ENCODE peak calls at places on chromosomes 12 and 14, in five cellular contexts. One of them, this sample, is unnamed.
A peak's percentile ranks its signal among the peaks of the same experiment; 100 is the strongest.

GRCh38 chr14:86430807-86431206 is 900.9 kb downstream of the FLRT2 start:
- DNase-seq in mesenchymal stem cell: no peak
- DNase-seq in neuronal stem cell: no peak
- DNase-seq in H9: no peak
- DNase-seq in trophoblast cell: no peak
- DNase-seq in this sample: no peak

GRCh38 chr12:13042666-13043230 is 1.4 kb upstream of the FAM234B start:
- DNase-seq in H9: no peak
- DNase-seq in mesenchymal stem cell: no peak
- DNase-seq in neuronal stem cell: no peak
- DNase-seq in trophoblast cell: peak; percentile 18
- DNase-seq in this sample: no peak

GRCh38 chr12:3303410-3304136 is 187.4 kb upstream of the PRMT8 start:
- DNase-seq in trophoblast cell: no peak
- DNase-seq in neuronal stem cell: no peak
- DNase-seq in mesenchymal stem cell: no peak
- DNase-seq in H9: peak; percentile 86
- DNase-seq in this sample: no peak

GRCh38 chr12:39638840-39639239 is 19.2 kb upstream of the ABCD2 start:
- DNase-seq in mesenchymal stem cell: no peak
- DNase-seq in trophoblast cell: no peak
- DNase-seq in neuronal stem cell: no peak
- DNase-seq in H9: no peak
- DNase-seq in this sample: no peak

GRCh38 chr12:43345023-43345422 is 207.0 kb downstream of the ADAMTS20 start:
- DNase-seq in H9: no peak
- DNase-seq in neuronal stem cell: no peak
- DNase-seq in trophoblast cell: no peak
- DNase-seq in mesenchymal stem cell: no peak
- DNase-seq in this sample: no peak

GRCh38 chr14:54424479-54424901 is 16.7 kb downstream of the CNIH1 start:
- DNase-seq in H9: no peak
- DNase-seq in neuronal stem cell: no peak
- DNase-seq in trophoblast cell: no peak
- DNase-seq in mesenchymal stem cell: no peak
- DNase-seq in this sample: no peak

GRCh38 chr14:99471731-99472130 is 8.9 kb downstream of the SETD3 start:
- DNase-seq in mesenchymal stem cell: no peak
- DNase-seq in trophoblast cell: no peak
- DNase-seq in H9: no peak
- DNase-seq in neuronal stem cell: no peak
- DNase-seq in this sample: no peak

GRCh38 chr14:77161011-77161410 is 19.4 kb upstream of the ZDHHC22 start:
- DNase-seq in trophoblast cell: no peak
- DNase-seq in mesenchymal stem cell: no peak
- DNase-seq in neuronal stem cell: no peak
- DNase-seq in H9: no peak
- DNase-seq in this sample: no peak

GRCh38 chr12:28390716-28391452 is 200.6 kb downstream of the CCDC91 start:
- DNase-seq in mesenchymal stem cell: no peak
- DNase-seq in neuronal stem cell: no peak
- DNase-seq in trophoblast cell: no peak
- DNase-seq in H9: no peak
- DNase-seq in this sample: no peak

GRCh38 chr12:109393437-109394345 is 46.0 kb downstream of the MYO1H start:
- DNase-seq in neuronal stem cell: peak; percentile 54
- DNase-seq in H9: peak; percentile 46
- DNase-seq in mesenchymal stem cell: peak; percentile 55
- DNase-seq in trophoblast cell: peak; percentile 87
- DNase-seq in this sample: no peak

GRCh38 chr12:110229409-110229808 is 51.6 kb upstream of the ATP2A2 start:
- DNase-seq in mesenchymal stem cell: no peak
- DNase-seq in H9: no peak
- DNase-seq in neuronal stem cell: no peak
- DNase-seq in trophoblast cell: no peak
- DNase-seq in this sample: no peak

GRCh38 chr12:58803893-58804292 is 116.4 kb downstream of the LRIG3 start:
- DNase-seq in trophoblast cell: no peak
- DNase-seq in H9: no peak
- DNase-seq in mesenchymal stem cell: peak; percentile 87
- DNase-seq in neuronal stem cell: no peak
- DNase-seq in this sample: no peak

GRCh38 chr12:46214668-46215429 is 54.0 kb downstream of the SLC38A1 start:
- DNase-seq in neuronal stem cell: no peak
- DNase-seq in mesenchymal stem cell: peak; percentile 38
- DNase-seq in H9: no peak
- DNase-seq in trophoblast cell: no peak
- DNase-seq in this sample: no peak

GRCh38 chr14:75876526-75876925 is 105.3 kb downstream of the TGFB3 start:
- DNase-seq in H9: no peak
- DNase-seq in trophoblast cell: no peak
- DNase-seq in neuronal stem cell: no peak
- DNase-seq in mesenchymal stem cell: no peak
- DNase-seq in this sample: no peak

DNA sequence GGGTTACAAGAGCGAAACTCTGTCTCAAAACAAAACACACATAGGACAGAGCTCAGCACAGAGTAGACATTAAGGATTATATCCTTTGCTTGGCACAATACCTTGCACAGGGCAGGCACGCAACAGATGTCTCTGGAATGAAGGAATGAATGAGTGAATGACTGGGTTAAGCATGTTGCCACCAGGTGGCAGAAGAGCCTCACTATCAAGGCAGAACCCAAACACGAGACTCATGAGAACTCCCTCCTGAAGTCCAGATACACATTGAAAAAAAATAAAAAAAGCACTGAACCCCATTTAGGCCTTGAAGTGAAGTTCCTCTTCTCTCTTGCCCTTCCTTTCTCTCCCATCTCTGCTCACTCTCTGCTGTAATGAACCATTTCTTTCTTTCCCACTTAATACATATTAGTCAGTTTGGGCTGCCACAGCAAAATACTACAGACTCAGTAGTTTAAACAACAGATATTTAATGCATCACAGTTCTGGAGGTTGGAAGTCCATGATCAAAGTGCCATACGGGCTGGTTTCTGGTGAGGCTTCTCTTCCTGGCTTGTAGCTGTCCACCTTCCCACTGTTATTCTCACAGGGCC is 26.6 kb upstream of the LTA4H start:
- DNase-seq in trophoblast cell: peak; percentile 89
- DNase-seq in H9: peak; percentile 84
- DNase-seq in mesenchymal stem cell: peak; percentile 85
- DNase-seq in neuronal stem cell: peak; percentile 63
- DNase-seq in this sample: peak; percentile 39
- H2AFZ ChIP-seq in trophoblast cell: no peak overlapping the region
- H2AFZ ChIP-seq in H9: no peak overlapping the region
- H2AFZ ChIP-seq in mesenchymal stem cell: no peak overlapping the region
- H2AFZ ChIP-seq in neuronal stem cell: no peak overlapping the region
- H2AFZ ChIP-seq in this sample: no peak overlapping the region

GRCh38 chr14:92644166-92644565 is 104.3 kb downstream of the LGMN start:
- DNase-seq in neuronal stem cell: no peak
- DNase-seq in mesenchymal stem cell: peak; percentile 76
- DNase-seq in H9: no peak
- DNase-seq in trophoblast cell: peak; percentile 86
- DNase-seq in this sample: no peak
- H2BK12ac ChIP-seq in neuronal stem cell: no peak overlapping the region
- H2BK12ac ChIP-seq in mesenchymal stem cell: no peak overlapping the region
- H2BK12ac ChIP-seq in H9: no peak overlapping the region
- H2BK12ac ChIP-seq in trophoblast cell: no peak overlapping the region
- H2BK12ac ChIP-seq in this sample: no peak overlapping the region

DNA sequence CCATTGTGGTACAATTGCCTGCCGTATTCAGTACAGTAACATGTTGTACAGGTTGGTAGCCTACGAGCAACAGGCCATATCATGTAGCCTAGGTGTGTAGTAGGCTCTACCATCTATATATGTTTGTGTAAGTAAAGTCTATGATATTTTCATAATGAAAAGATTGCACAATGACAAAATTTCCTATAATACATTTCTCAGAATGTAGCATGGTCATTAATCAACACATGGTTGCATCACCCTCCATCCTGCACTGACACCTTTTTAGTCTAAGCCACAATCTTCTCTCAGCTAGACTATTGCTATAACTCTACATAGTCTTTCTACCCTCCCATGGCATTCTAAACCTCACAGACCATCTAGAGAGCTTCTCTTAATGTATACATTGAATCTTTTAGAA is 158.5 kb upstream of the HMGA2 start:
- DNase-seq in mesenchymal stem cell: no peak
- DNase-seq in H9: no peak
- DNase-seq in neuronal stem cell: no peak
- DNase-seq in trophoblast cell: no peak
- DNase-seq in this sample: no peak
- H2AFZ ChIP-seq in mesenchymal stem cell: no peak overlapping the region
- H2AFZ ChIP-seq in H9: no peak overlapping the region
- H2AFZ ChIP-seq in neuronal stem cell: no peak overlapping the region
- H2AFZ ChIP-seq in trophoblast cell: no peak overlapping the region
- H2AFZ ChIP-seq in this sample: no peak overlapping the region

DNA sequence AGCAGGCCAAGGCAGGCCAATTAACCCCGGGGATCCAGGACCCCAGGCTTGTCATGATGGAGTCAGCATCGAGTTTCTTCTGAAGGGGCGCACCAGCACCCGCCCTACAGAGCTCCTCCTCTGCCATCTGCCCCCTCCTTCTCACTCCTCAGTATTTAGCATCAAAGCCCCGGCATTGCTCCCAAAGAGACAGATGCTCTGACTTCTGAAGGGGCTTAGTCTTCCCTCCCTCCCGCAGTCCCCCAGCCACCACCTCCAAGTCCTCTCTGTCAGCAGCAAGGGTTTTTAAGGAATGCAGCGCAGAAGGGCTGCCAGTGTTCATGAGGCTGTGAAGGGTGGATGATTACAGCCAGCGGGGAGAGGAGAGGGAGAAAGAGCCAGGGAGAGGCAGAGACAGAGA is 285.2 kb upstream of the NOS1 start:
- DNase-seq in H9: no peak
- DNase-seq in trophoblast cell: no peak
- DNase-seq in neuronal stem cell: no peak
- DNase-seq in mesenchymal stem cell: no peak
- DNase-seq in this sample: no peak
- H2BK12ac ChIP-seq in H9: no peak overlapping the region
- H2BK12ac ChIP-seq in trophoblast cell: no peak overlapping the region
- H2BK12ac ChIP-seq in neuronal stem cell: no peak overlapping the region
- H2BK12ac ChIP-seq in mesenchymal stem cell: no peak overlapping the region
- H2BK12ac ChIP-seq in this sample: no peak overlapping the region

GRCh38 chr14:26403760-26404159 is 194.1 kb downstream of the NOVA1 start:
- DNase-seq in neuronal stem cell: no peak
- DNase-seq in trophoblast cell: no peak
- DNase-seq in H9: no peak
- DNase-seq in mesenchymal stem cell: no peak
- DNase-seq in this sample: no peak
- H2AFZ ChIP-seq in neuronal stem cell: no peak overlapping the region
- H2AFZ ChIP-seq in trophoblast cell: no peak overlapping the region
- H2AFZ ChIP-seq in H9: no peak overlapping the region
- H2AFZ ChIP-seq in mesenchymal stem cell: no peak overlapping the region
- H2AFZ ChIP-seq in this sample: no peak overlapping the region

GRCh38 chr12:84920331-84920730 is 7.7 kb upstream of the SLC6A15 start:
- DNase-seq in trophoblast cell: peak; percentile 49
- DNase-seq in neuronal stem cell: no peak
- DNase-seq in H9: no peak
- DNase-seq in mesenchymal stem cell: no peak
- DNase-seq in this sample: no peak
- H2BK12ac ChIP-seq in trophoblast cell: no peak overlapping the region
- H2BK12ac ChIP-seq in neuronal stem cell: no peak overlapping the region
- H2BK12ac ChIP-seq in H9: no peak overlapping the region
- H2BK12ac ChIP-seq in mesenchymal stem cell: no peak overlapping the region
- H2BK12ac ChIP-seq in this sample: no peak overlapping the region

GRCh38 chr12:48818831-48819590 is 715 bp downstream of the CACNB3 start:
- DNase-seq in H9: peak; percentile 67
- DNase-seq in mesenchymal stem cell: peak; percentile 17
- DNase-seq in trophoblast cell: no peak
- DNase-seq in neuronal stem cell: no peak
- DNase-seq in this sample: no peak
- H2AFZ ChIP-seq in H9: no peak overlapping the region
- H2AFZ ChIP-seq in mesenchymal stem cell: no peak overlapping the region
- H2AFZ ChIP-seq in trophoblast cell: peak overlapping the region; percentile 67
- H2AFZ ChIP-seq in neuronal stem cell: peak overlapping the region; percentile 97
- H2AFZ ChIP-seq in this sample: no peak overlapping the region

GRCh38 chr12:127008758-127009403 is 1258.1 kb upstream of the TMEM132C start:
- DNase-seq in trophoblast cell: no peak
- DNase-seq in H9: no peak
- DNase-seq in mesenchymal stem cell: no peak
- DNase-seq in neuronal stem cell: no peak
- DNase-seq in this sample: no peak

GRCh38 chr12:127012109-127012508 is 1254.9 kb upstream of the TMEM132C start:
- DNase-seq in neuronal stem cell: no peak
- DNase-seq in mesenchymal stem cell: no peak
- DNase-seq in trophoblast cell: no peak
- DNase-seq in H9: no peak
- DNase-seq in this sample: no peak

GRCh38 chr12:127005406-127005805 is 1261.6 kb upstream of the TMEM132C start:
- DNase-seq in neuronal stem cell: no peak
- DNase-seq in H9: no peak
- DNase-seq in mesenchymal stem cell: no peak
- DNase-seq in trophoblast cell: no peak
- DNase-seq in this sample: no peak

DNA sequence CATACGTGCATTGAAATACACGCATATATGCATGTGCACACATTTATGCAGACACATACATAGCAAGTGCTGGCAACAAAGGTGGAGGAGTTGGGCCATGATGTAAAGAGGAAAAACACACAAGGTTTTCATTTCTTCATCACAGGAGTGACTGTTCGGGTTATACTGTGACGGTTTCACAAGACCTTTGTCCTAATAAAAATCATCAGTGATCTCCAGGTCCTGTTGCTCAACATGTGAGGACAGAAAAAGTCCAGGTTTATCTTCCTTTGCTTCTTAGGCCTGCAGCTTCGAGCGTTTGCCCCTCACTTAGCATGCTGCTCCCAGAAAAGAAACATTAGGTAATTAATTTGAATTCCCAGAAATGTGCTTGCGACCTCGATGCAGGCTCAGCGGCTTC is 1260.0 kb upstream of the TMEM132C start:
- DNase-seq in trophoblast cell: no peak
- DNase-seq in H9: no peak
- DNase-seq in mesenchymal stem cell: no peak
- DNase-seq in neuronal stem cell: no peak
- DNase-seq in this sample: no peak
- H2BK12ac ChIP-seq in trophoblast cell: no peak overlapping the region
- H2BK12ac ChIP-seq in H9: no peak overlapping the region
- H2BK12ac ChIP-seq in mesenchymal stem cell: no peak overlapping the region
- H2BK12ac ChIP-seq in neuronal stem cell: no peak overlapping the region
- H2BK12ac ChIP-seq in this sample: no peak overlapping the region